ENCODE peak calls at places on chromosomes 16 and 17, in five cellular contexts. M is prostate gland, J is progenitor cell of endocrine pancreas, C is Daoy, X is GDM1. B is an unnamed sample.

GRCh38 chr16:84738255-84739038 is 38.6 kb downstream of the USP10 start:
- DNase-seq in J (peak), C (peak), X (peak), M (peak), B (peak)

GRCh38 chr17:51230306-51230705 is 29.5 kb downstream of the MBTD1 start:
- DNase-seq in C (no peak), J (no peak), M (no peak), X (no peak), B (no peak)

GRCh38 chr16:72902276-72902675 is 145.7 kb downstream of the ZFHX3 start:
- DNase-seq in C (no peak), M (no peak), J (no peak), X (no peak), B (no peak)

GRCh38 chr17:76924345-76925332 is 56.4 kb downstream of the MGAT5B start:
- DNase-seq in C (no peak), X (no peak), J (no peak), M (no peak), B (peak)

GRCh38 chr16:78024159-78024558 is 1.8 kb downstream of the CLEC3A start:
- DNase-seq in X (no peak), M (no peak), J (no peak), C (no peak), B (no peak)

GRCh38 chr17:80393961-80394360 is 21.0 kb upstream of the ENDOV start:
- DNase-seq in M (no peak), C (no peak), X (no peak), J (no peak), B (no peak)

GRCh38 chr16:1167276-1168107 is 14.6 kb downstream of the CACNA1H start:
- DNase-seq in J (no peak), M (no peak), C (peak), X (no peak), B (peak)

GRCh38 chr17:72030067-72030899 is 90.5 kb upstream of the SOX9 start:
- DNase-seq in C (peak), J (peak), X (peak), M (no peak), B (peak)

GRCh38 chr16:50697881-50698767 is 4.7 kb downstream of the NOD2 start:
- DNase-seq in X (no peak), M (peak), J (no peak), C (peak), B (no peak)

B was measured in WERI-Rb-1.